ENCODE peak calls at places on chromosomes 13 and 19, in seven cellular contexts. O is Calu3, J is HCT116, C is astrocyte, K is body of pancreas, D is tibial nerve, I is OCI-LY7. X is an unnamed sample.

GRCh38 chr13:89688908-89689307 is 1658.6 kb upstream of the MIR17HG start:
- DNase-seq in O (no peak), J (no peak), C (peak), K (no peak), D (no peak), I (no peak), X (no peak)

GRCh38 chr19:2867025-2867991 is at the start of gene ZNF556:
- DNase-seq in O (no peak), J (peak), C (no peak), K (peak), D (no peak), I (peak), X (no peak)

GRCh38 chr19:11364935-11365334 is 9.5 kb upstream of the SWSAP1 start:
- DNase-seq in O (no peak), J (no peak), C (no peak), K (no peak), D (no peak), I (no peak), X (no peak)

GRCh38 chr19:56103027-56103614 is 18.0 kb downstream of the ZNF787 start:
- DNase-seq in O (no peak), J (no peak), C (no peak), K (no peak), D (no peak), I (no peak), X (no peak)

GRCh38 chr19:43780706-43781525 is at the start of gene KCNN4:
- DNase-seq in O (peak), J (peak), C (peak), K (no peak), D (no peak), I (peak), X (peak)

GRCh38 chr19:56310462-56310861 is 4.2 kb downstream of the ZSCAN5A start:
- DNase-seq in O (no peak), J (no peak), C (no peak), K (no peak), D (no peak), I (no peak), X (no peak)

GRCh38 chr13:33119886-33120543 is 103.8 kb downstream of the KL start:
- DNase-seq in O (no peak), J (peak), C (peak), K (no peak), D (no peak), I (no peak), X (no peak)

GRCh38 chr19:1862424-1863307 is 713 bp downstream of the KLF16 start:
- DNase-seq in O (peak), J (no peak), C (no peak), K (peak), D (no peak), I (peak), X (no peak)

GRCh38 chr13:35723061-35723461 is 246.6 kb upstream of the MAB21L1 start:
- DNase-seq in O (no peak), J (no peak), C (no peak), K (no peak), D (peak), I (no peak), X (no peak)

GRCh38 chr13:75544681-75545333 is 4.8 kb upstream of the UCHL3 start:
- DNase-seq in O (no peak), J (no peak), C (peak), K (no peak), D (no peak), I (no peak), X (no peak)

GRCh38 chr13:49652691-49653305 is 24.5 kb downstream of the ARL11 start:
- DNase-seq in O (peak), J (peak), C (no peak), K (peak), D (no peak), I (peak), X (no peak)

GRCh38 chr19:48363500-48363809 is 285 bp downstream of the TMEM143 start:
- DNase-seq in O (no peak), J (no peak), C (no peak), K (no peak), D (no peak), I (no peak), X (no peak)

GRCh38 chr19:10258080-10258710 is 6.2 kb downstream of the MRPL4 start:
- DNase-seq in O (no peak), J (no peak), C (no peak), K (no peak), D (no peak), I (no peak), X (no peak)

GRCh38 chr13:51895906-51896888 is 34.4 kb downstream of the CCDC70 start:
- DNase-seq in O (peak), J (peak), C (peak), K (peak), D (no peak), I (peak), X (peak)
- TF ChIP-seq CTCF in O (no peak), J (peak), C (peak), K (peak), D (peak), I (peak), X (peak)

GRCh38 chr19:7994114-7994513 is 11.3 kb downstream of the ELAVL1 start:
- DNase-seq in O (no peak), J (no peak), C (no peak), K (no peak), D (no peak), I (peak), X (no peak)
- TF ChIP-seq CTCF in O (no peak), J (no peak), C (no peak), K (no peak), D (no peak), I (peak), X (no peak)

GRCh38 chr19:28644261-28644660 is 568.7 kb downstream of the UQCRFS1 start:
- DNase-seq in O (no peak), J (no peak), C (no peak), K (no peak), D (no peak), I (no peak), X (no peak)

GRCh38 chr19:28642787-28643186 is 570.2 kb downstream of the UQCRFS1 start:
- DNase-seq in O (no peak), J (no peak), C (no peak), K (no peak), D (no peak), I (no peak), X (no peak)

GRCh38 chr19:28640506-28640905 is 572.4 kb downstream of the UQCRFS1 start:
- DNase-seq in O (no peak), J (no peak), C (no peak), K (no peak), D (no peak), I (no peak), X (no peak)

GRCh38 chr19:28643284-28643683 is 569.7 kb downstream of the UQCRFS1 start:
- DNase-seq in O (no peak), J (no peak), C (no peak), K (no peak), D (no peak), I (no peak), X (no peak)

DNA sequence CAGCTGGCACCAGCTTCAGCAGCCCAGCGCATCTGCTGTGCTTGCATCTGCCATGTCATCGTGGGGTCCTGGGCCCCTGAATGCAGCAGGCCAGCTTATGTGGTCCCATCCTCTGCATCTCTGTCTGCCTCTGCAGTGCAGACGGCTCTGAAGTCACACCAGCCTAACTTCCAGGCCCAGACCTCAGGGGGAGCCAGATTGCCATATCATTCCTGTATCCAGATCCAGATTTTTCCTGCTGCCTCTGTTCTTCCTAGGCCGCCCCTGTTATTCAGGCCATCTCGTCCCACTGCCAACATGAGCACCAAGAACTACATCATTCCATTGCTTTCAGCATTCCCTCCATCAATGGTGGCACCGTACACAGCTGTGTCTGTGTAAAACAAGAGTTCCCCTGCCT is 571.6 kb downstream of the UQCRFS1 start:
- DNase-seq in O (no peak), J (no peak), C (no peak), K (no peak), D (no peak), I (no peak), X (no peak)
- TF ChIP-seq CTCF in O (no peak), J (no peak), C (no peak), K (no peak), D (no peak), I (no peak), X (no peak)

DNA sequence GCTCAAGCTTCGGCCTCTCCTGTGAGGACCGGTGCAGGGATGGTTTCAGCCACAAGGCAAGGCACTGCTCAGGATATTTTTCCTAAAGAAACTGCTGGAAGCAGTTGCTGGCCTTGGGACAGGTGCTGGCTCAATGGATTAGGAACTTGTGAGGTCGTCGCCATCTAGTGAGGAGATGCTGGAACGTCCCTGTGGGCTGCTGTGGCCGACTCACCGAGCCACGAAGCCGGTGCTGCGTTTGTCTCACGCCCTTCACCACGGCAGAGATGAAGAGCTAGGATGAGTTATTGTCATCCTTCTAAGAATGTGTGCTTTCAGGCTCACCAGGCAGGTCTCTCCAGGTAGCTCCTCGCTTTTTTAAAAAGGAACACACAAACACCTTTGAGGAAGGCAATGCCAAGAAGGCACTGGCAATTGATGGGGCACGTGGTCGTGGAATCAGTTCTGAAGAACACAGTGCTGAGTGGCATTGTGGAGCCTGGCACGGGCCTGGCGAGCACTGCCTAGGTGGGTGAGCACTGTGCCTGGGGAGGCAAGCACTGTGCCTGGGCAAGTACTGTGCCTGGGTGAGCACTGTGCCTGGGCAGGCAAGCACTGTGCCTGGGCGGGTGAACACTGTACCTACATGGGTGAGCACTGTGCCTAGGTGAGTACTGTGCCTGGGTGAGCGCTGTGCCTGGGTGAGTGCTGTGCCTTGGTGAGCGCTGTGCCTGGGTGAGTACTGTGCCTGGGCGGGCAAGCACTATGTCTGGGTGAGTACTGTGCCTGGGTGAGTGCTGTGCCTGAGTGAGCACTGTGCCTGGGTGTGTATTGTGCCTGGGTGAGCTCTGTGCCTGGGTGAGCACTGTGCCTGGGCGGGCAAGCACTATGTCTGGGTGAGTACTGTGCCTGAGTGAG is 140.4 kb downstream of the TEX29 start:
- DNase-seq in O (peak), J (peak), C (peak), K (peak), D (no peak), I (peak), X (peak)
- TF ChIP-seq CTCF in O (no peak), J (peak), C (peak), K (peak), D (peak), I (peak), X (peak)

GRCh38 chr19:34985249-34986022 is 14.7 kb upstream of the GRAMD1A start:
- DNase-seq in O (no peak), J (no peak), C (peak), K (peak), D (no peak), I (peak), X (peak)
- TF ChIP-seq CTCF in O (no peak), J (no peak), C (no peak), K (no peak), D (no peak), I (no peak), X (no peak)

DNA sequence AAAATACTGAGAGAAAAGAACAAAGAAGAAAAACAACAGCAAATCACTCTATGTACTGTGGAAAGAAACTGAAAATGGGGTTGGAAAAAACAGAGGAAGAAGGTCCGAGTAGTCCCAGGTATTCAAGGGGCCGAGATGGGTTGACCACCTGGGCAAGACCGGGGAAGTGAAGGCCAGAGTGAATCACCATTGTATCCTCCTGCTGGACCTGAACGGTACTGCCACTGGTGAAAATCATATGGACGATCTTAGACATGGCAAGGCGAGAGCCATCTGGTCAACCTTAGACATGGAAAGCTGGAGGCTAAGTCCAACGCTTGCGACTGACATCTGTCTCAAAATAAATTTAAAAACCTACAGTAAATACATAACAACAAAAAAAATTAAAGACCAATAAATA is 44.4 kb upstream of the ZNF91 start:
- DNase-seq in O (no peak), J (no peak), C (no peak), K (no peak), D (no peak), I (peak), X (no peak)
- TF ChIP-seq CTCF in O (no peak), J (no peak), C (no peak), K (no peak), D (no peak), I (no peak), X (peak)

X was measured in HFF-Myc.